ENCODE peak calls at places on chromosomes 11 and 22, in six cellular contexts. P is left cardiac atrium, X is endothelial cell, U is caudate nucleus, J is NCI-H774, K is Calu3. V is an unnamed sample.

GRCh38 chr22:29143848-29144785 is 61.6 kb upstream of the EMID1 start:
- DNase-seq in X (no peak), U (no peak), J (peak; percentile 8), K (no peak), P (no peak), V (no peak)

GRCh38 chr11:130428271-130428670 is at the start of gene ADAMTS8:
- DNase-seq in J (no peak), P (no peak), U (no peak), X (peak; percentile 22), K (no peak), V (peak; percentile 42)

GRCh38 chr11:130318031-130318673 is 3.4 kb upstream of the ZBTB44 start:
- DNase-seq in K (no peak), U (no peak), J (no peak), X (no peak), P (no peak), V (no peak)

GRCh38 chr11:70725272-70725671 is 326.9 kb downstream of the CTTN start:
- DNase-seq in X (no peak), K (no peak), U (no peak), J (no peak), P (no peak), V (no peak)

GRCh38 chr22:38721551-38721950 is 15.8 kb downstream of the GTPBP1 start:
- DNase-seq in P (no peak), K (no peak), U (no peak), J (no peak), X (no peak), V (no peak)

GRCh38 chr11:112504056-112504455 is 243.4 kb upstream of the PLET1 start:
- DNase-seq in X (no peak), K (no peak), U (no peak), P (no peak), J (no peak), V (no peak)

GRCh38 chr11:72209101-72209500 is 7.5 kb upstream of the FOLR2 start:
- DNase-seq in K (no peak), J (no peak), U (no peak), P (no peak), X (no peak), V (no peak)

GRCh38 chr11:123407124-123407995 is 22.7 kb upstream of the GRAMD1B start:
- DNase-seq in X (peak; percentile 66), J (peak; percentile 84), K (peak; percentile 59), U (no peak), P (peak; percentile 68), V (peak; percentile 69)

GRCh38 chr11:12968836-12969235 is 40.3 kb upstream of the RASSF10 start:
- DNase-seq in P (no peak), K (no peak), J (no peak), U (no peak), X (no peak), V (no peak)